ENCODE peak calls at places on chromosomes 11 and 22, in four cellular contexts. Q is A172, M is mesenchymal stem cell, L is prostate gland. U is an unnamed sample.

GRCh38 chr22:29475550-29475949 is 4.5 kb upstream of the NEFH start:
- DNase-seq in M (no peak), L (no peak), Q (no peak), U (no peak)

GRCh38 chr11:64230985-64231365 is 627 bp downstream of the DNAJC4 start:
- DNase-seq in L (no peak), Q (no peak), M (no peak), U (peak)

GRCh38 chr11:60748225-60748624 is 8.4 kb upstream of the MS4A15 start:
- DNase-seq in L (no peak), Q (no peak), M (no peak), U (no peak)

GRCh38 chr22:21827628-21828267 is 39.7 kb downstream of the MAPK1 start:
- DNase-seq in L (no peak), Q (no peak), M (no peak), U (no peak)

GRCh38 chr11:33722579-33723234 is 13.5 kb downstream of the CD59 start:
- DNase-seq in M (peak), Q (peak), L (no peak), U (no peak)

GRCh38 chr11:72710278-72710677 is 36.1 kb upstream of the PDE2A start:
- DNase-seq in L (no peak), M (no peak), Q (no peak), U (no peak)

GRCh38 chr22:40567626-40568328 is 68.7 kb downstream of the MRTFA start:
- DNase-seq in M (no peak), Q (no peak), L (no peak), U (no peak)

GRCh38 chr11:72524711-72525110 is 90.4 kb upstream of the CLPB start:
- DNase-seq in L (no peak), Q (peak), M (no peak), U (no peak)

GRCh38 chr22:45830531-45831245 is 146.3 kb downstream of the WNT7B start:
- DNase-seq in M (peak), L (no peak), Q (peak), U (no peak)

GRCh38 chr11:66317766-66318575 is 1.1 kb upstream of the CD248 start:
- DNase-seq in M (peak), Q (no peak), L (no peak), U (no peak)

GRCh38 chr22:27630754-27631153 is 170.8 kb downstream of the MN1 start:
- DNase-seq in Q (no peak), M (no peak), L (no peak), U (no peak)

GRCh38 chr11:83681944-83682644 is 395.9 kb upstream of the CCDC90B start:
- DNase-seq in L (peak), M (no peak), Q (no peak), U (no peak)

GRCh38 chr11:64823568-64824119 is 13.3 kb upstream of the MEN1 start:
- DNase-seq in L (no peak), M (no peak), Q (no peak), U (no peak)

GRCh38 chr11:3944198-3944597 is 88.7 kb downstream of the STIM1 start:
- DNase-seq in M (no peak), L (no peak), Q (no peak), U (no peak)

GRCh38 chr22:49554741-49555140 is 272.9 kb downstream of the BRD1 start:
- DNase-seq in L (no peak), M (no peak), Q (no peak), U (no peak)

GRCh38 chr11:109654091-109654490 is 232.1 kb downstream of the C11orf87 start:
- DNase-seq in Q (no peak), L (no peak), M (no peak), U (no peak)

GRCh38 chr11:47220401-47220821 is 5.6 kb downstream of the DDB2 start:
- DNase-seq in Q (peak), M (peak), L (no peak), U (no peak)

GRCh38 chr11:120346233-120346632 is 10.0 kb downstream of the ARHGEF12 start:
- DNase-seq in Q (no peak), L (no peak), M (no peak), U (no peak)

GRCh38 chr22:17117400-17117799 is 3.8 kb downstream of the TMEM121B start:
- DNase-seq in L (no peak), M (no peak), Q (no peak), U (no peak)

GRCh38 chr11:113261709-113262475 is 52.5 kb upstream of the TTC12 start:
- DNase-seq in Q (peak), M (peak), L (no peak), U (no peak)

GRCh38 chr11:126989942-126990715 is 10.4 kb downstream of the KIRREL3 start:
- DNase-seq in M (peak), Q (peak), L (peak), U (peak)

GRCh38 chr11:120021978-120022377 is 115.9 kb downstream of the TRIM29 start:
- DNase-seq in Q (no peak), L (no peak), M (no peak), U (no peak)

GRCh38 chr22:28810839-28811491 is 10.6 kb upstream of the XBP1 start:
- DNase-seq in Q (no peak), M (no peak), L (no peak), U (no peak)

GRCh38 chr22:44917372-44918165 is 92.2 kb downstream of the PHF21B start:
- DNase-seq in L (no peak), M (no peak), Q (no peak), U (no peak)

GRCh38 chr11:111064118-111064517 is 181.4 kb upstream of the POU2AF2 start:
- DNase-seq in Q (peak), L (no peak), M (peak), U (peak)

GRCh38 chr11:45022294-45023064 is 71.8 kb upstream of the TP53I11 start:
- DNase-seq in Q (peak), L (no peak), M (peak), U (no peak)

GRCh38 chr11:61645179-61645868 is 34.9 kb upstream of the DAGLA start:
- DNase-seq in L (no peak), M (no peak), Q (no peak), U (no peak)

U was measured in ureter.